ENCODE peak calls at places on chromosome 19, in four cellular contexts. F is IMR-90, E is A549, C is K562. A is an unnamed sample.
A peak's percentile ranks its signal among the peaks of the same experiment; 100 is the strongest.

GRCh38 chr19:45403781-45404556 is 900 bp downstream of the PPP1R13L start:
- DNase-seq in F (no peak), E (peak; percentile 80), C (peak; percentile 71), A (no peak)

GRCh38 chr19:43354305-43354627 is 780 bp downstream of the CD177 start:
- DNase-seq in F (no peak), E (no peak), C (no peak), A (no peak)

GRCh38 chr19:858284-858683 is 1.2 kb upstream of the CFD start:
- DNase-seq in F (no peak), E (no peak), C (no peak), A (no peak)

GRCh38 chr19:9877775-9878510 is 42.8 kb downstream of the PIN1 start:
- DNase-seq in F (peak; percentile 70), E (no peak), C (no peak), A (no peak)

GRCh38 chr19:1407662-1408299 is 395 bp downstream of the DAZAP1 start:
- DNase-seq in F (no peak), E (no peak), C (peak; percentile 86), A (no peak)

GRCh38 chr19:16442386-16443276 is 29.1 kb downstream of the EPS15L1 start:
- DNase-seq in F (no peak), E (no peak), C (peak; percentile 37), A (no peak)

GRCh38 chr19:23407597-23407996 is 12.3 kb upstream of the ZNF91 start:
- DNase-seq in F (no peak), E (no peak), C (no peak), A (no peak)

GRCh38 chr19:38815059-38816001 is 2.6 kb upstream of the LGALS4 start:
- DNase-seq in F (no peak), E (no peak), C (peak; percentile 57), A (no peak)

GRCh38 chr19:18663940-18664530 is 19.4 kb upstream of the CRTC1 start:
- DNase-seq in F (no peak), E (no peak), C (no peak), A (no peak)

GRCh38 chr19:13381827-13382632 is 124.2 kb downstream of the CACNA1A start:
- DNase-seq in F (peak; percentile 4), E (no peak), C (peak; percentile 50), A (no peak)

GRCh38 chr19:30556230-30556711 is 184.1 kb downstream of the ZNF536 start:
- DNase-seq in F (no peak), E (no peak), C (no peak), A (no peak)
- TF ChIP-seq ELK1 in F (no peak), E (no peak), C (no peak), A (no peak)

DNA sequence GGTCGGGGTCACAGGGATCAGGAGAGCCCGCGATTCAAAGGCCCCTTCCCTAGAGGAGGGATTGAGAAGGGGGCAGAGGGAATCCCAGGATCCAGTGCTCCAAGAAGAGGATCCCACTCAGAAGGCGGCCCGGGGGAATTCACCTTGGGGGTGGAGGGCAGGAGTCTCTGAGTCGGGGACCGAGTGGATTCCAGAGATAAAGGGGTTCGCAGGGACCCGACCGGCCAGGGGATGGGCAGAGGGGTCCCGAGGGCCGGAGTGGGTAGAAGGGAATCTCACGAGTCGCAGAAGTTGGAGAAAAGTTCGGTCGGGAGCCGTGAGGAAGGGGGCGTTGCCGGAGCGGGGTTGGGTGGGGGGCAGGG is 261 bp downstream of the PRKD2 start:
- DNase-seq in F (no peak), E (no peak), C (peak; percentile 45), A (no peak)
- TF ChIP-seq ELK1 in F (no peak), E (no peak), C (no peak), A (no peak)

GRCh38 chr19:56603829-56604228 is 8.7 kb downstream of the ZNF71 start:
- DNase-seq in F (peak; percentile 24), E (no peak), C (no peak), A (no peak)
- TF ChIP-seq ELK1 in F (no peak), E (no peak), C (no peak), A (no peak)

GRCh38 chr19:8204961-8205360 is 4.2 kb upstream of the CERS4 start:
- DNase-seq in F (no peak), E (no peak), C (no peak), A (no peak)
- TF ChIP-seq ELK1 in F (no peak), E (no peak), C (no peak), A (no peak)

GRCh38 chr19:11202488-11203193 is 5.3 kb upstream of the KANK2 start:
- DNase-seq in F (no peak), E (no peak), C (no peak), A (no peak)

GRCh38 chr19:11205939-11206570 is 8.7 kb upstream of the KANK2 start:
- DNase-seq in F (no peak), E (no peak), C (no peak), A (peak; percentile 47)

GRCh38 chr19:11204076-11204602 is 6.8 kb upstream of the KANK2 start:
- DNase-seq in F (no peak), E (no peak), C (no peak), A (no peak)

GRCh38 chr19:11203194-11204075 is 6.1 kb upstream of the KANK2 start:
- DNase-seq in F (peak; percentile 71), E (peak; percentile 64), C (peak; percentile 96), A (no peak)

DNA sequence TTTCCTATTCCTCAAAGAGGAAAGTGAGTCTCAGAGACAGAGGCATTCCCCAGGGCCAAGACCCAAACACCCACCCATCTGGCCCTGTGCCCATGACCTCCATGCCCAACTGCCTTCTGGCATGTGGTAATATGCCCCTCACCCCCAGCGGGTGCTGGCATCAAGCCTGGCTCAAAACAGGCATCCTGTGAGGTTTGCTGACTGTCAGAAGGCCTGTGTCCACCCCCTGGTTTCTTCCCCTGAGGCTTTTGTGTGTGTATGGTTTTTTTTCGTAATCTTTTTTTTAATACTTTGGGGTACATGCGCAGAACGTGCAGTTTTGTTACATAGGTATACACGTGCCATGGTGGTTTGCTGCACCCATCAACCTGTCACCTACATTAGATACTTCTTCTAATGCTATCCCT is 7.6 kb upstream of the KANK2 start:
- DNase-seq in F (no peak), E (no peak), C (no peak), A (peak; percentile 26)
- TF ChIP-seq ELK1 in F (no peak), E (no peak), C (no peak), A (no peak)

DNA sequence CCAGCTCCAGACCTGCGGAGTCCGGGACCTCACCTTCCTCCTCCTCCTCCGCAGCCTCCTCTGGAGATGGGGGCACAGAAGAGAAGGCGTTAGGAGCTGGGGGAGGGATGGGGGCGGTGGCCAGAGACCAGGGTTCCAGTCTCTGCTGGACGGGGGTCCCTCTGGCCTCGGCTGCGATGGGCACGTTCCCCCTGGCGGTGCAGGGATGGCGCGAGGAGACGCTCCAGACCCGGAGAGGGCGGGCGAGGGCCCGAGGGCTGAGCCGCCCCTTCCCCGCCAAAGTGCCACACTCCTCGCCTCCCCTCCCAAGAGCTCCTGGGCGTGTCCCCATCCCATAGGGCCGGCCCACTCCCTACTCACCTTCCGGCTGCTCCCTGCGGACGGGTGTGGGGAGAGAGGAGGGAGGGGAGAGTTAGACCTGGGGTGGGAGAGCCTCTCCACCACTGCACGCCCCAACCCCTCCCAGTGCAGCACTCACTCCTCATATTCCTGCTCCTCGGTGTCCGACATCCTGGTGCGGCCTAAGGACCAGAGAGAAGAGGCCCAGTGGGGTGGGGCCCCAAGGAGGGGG is 2.3 kb downstream of the TNNT1 start:
- DNase-seq in F (no peak), E (peak; percentile 85), C (peak; percentile 88), A (no peak)
- TF ChIP-seq ELK1 in F (no peak), E (no peak), C (no peak), A (no peak)